ENCODE peak calls at places on chromosomes 2 and 18, in eight cellular contexts. O is epithelial cell of esophagus, C is natural killer cell, V is GM13976, P is pancreas, L is GM10248, B is psoas muscle, R is Peyer's patch. Y is an unnamed sample.

GRCh38 chr2:40103163-40103562 is 324.1 kb upstream of the THUMPD2 start:
- DNase-seq in R (no peak), L (no peak), V (no peak), P (no peak), B (no peak), C (no peak), O (peak; percentile 90), Y (no peak)

GRCh38 chr2:149164296-149164695 is 125.8 kb downstream of the LYPD6B start:
- DNase-seq in O (peak; percentile 81), L (no peak), V (no peak), R (no peak), C (no peak), P (no peak), B (no peak), Y (no peak)

GRCh38 chr2:157055660-157056199 is 201.8 kb upstream of the GALNT5 start:
- DNase-seq in L (no peak), B (no peak), C (no peak), P (no peak), R (no peak), V (no peak), O (peak; percentile 53), Y (no peak)

GRCh38 chr2:27212626-27213471 is 781 bp upstream of the SLC5A6 start:
- DNase-seq in V (no peak), B (no peak), R (no peak), L (no peak), P (no peak), O (peak; percentile 56), C (no peak), Y (peak; percentile 66)

GRCh38 chr2:241268306-241268705 is 47.2 kb downstream of the HDLBP start:
- DNase-seq in O (no peak), P (no peak), R (no peak), L (no peak), B (no peak), C (no peak), V (no peak), Y (no peak)

GRCh38 chr2:232927041-232927792 is 57.2 kb downstream of the SNORC start:
- DNase-seq in R (no peak), V (peak; percentile 52), P (no peak), L (peak; percentile 27), B (peak; percentile 27), C (no peak), O (no peak), Y (peak; percentile 34)

GRCh38 chr2:217919781-217920351 is 82.9 kb downstream of the TNS1 start:
- DNase-seq in C (no peak), V (no peak), B (peak; percentile 37), P (no peak), L (no peak), R (no peak), O (no peak), Y (no peak)

GRCh38 chr18:23529597-23529996 is 26.3 kb downstream of the RMC1 start:
- DNase-seq in B (no peak), C (no peak), V (no peak), O (peak; percentile 90), R (no peak), P (no peak), L (peak; percentile 35), Y (peak; percentile 32)

GRCh38 chr2:74740395-74741075 is 86.5 kb downstream of the SEMA4F start:
- DNase-seq in O (peak; percentile 100), P (no peak), C (no peak), V (no peak), L (no peak), R (peak; percentile 90), B (peak; percentile 57), Y (no peak)

GRCh38 chr2:201344663-201345366 is 12.3 kb downstream of the FLACC1 start:
- DNase-seq in V (no peak), O (peak; percentile 4), B (no peak), C (no peak), P (no peak), R (no peak), L (no peak), Y (peak; percentile 38)

GRCh38 chr2:239116456-239117246 is 268.8 kb downstream of the TWIST2 start:
- DNase-seq in O (peak; percentile 45), R (no peak), B (no peak), P (no peak), V (no peak), L (no peak), C (no peak), Y (no peak)

GRCh38 chr18:76255070-76255683 is 239.9 kb downstream of the ZNF516 start:
- DNase-seq in L (no peak), O (no peak), P (no peak), R (no peak), V (no peak), B (no peak), C (no peak), Y (no peak)

GRCh38 chr2:79782540-79782939 is 269.7 kb downstream of the CTNNA2 start:
- DNase-seq in O (no peak), L (no peak), R (no peak), V (no peak), P (no peak), B (no peak), C (no peak), Y (no peak)
- TF ChIP-seq CTCF in O (no peak), L (no peak), R (no peak), V (no peak), P (no peak), B (no peak), C (no peak), Y (no peak)

GRCh38 chr2:192357216-192357615 is 162.5 kb upstream of the TMEFF2 start:
- DNase-seq in C (no peak), B (no peak), V (no peak), R (no peak), O (peak; percentile 60), P (no peak), L (no peak), Y (no peak)

DNA sequence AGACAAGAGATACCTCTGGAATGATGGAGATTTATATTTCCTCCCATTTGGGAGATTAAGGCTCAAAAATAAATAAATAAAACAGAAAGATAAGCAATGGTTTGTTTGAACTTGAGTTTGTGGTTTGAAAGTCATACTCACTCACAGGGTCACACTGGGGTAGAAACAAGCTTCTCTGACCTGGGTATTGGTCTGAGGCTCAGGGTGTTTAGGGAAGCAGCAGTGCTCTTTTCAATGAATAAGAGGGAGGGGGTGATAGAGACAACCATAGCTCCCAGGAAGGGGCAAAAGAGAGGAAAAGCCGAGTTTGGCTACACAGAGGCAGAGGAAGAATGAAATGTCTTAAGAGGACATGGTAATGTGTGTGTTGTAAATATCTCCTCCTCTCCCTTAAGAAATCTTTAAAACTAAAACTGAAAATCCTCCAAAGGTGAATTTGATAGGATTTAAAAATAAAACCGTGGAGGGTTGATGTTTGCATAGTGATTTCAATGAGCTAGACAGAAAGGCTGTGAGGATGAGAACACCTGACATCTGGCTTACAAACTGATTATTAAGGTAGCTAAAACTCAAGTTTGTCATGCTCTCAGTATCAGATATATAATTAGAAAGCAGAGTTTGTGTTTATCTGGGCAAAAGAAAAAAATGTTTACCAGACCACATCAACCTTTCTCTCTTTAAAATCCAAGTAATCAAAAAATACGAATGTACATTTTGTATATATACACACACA is 159.9 kb upstream of the TMEFF2 start:
- DNase-seq in R (no peak), C (no peak), B (no peak), L (no peak), V (no peak), O (no peak), P (no peak), Y (no peak)
- TF ChIP-seq CTCF in R (no peak), C (no peak), B (no peak), L (no peak), V (no peak), O (no peak), P (no peak), Y (no peak)

DNA sequence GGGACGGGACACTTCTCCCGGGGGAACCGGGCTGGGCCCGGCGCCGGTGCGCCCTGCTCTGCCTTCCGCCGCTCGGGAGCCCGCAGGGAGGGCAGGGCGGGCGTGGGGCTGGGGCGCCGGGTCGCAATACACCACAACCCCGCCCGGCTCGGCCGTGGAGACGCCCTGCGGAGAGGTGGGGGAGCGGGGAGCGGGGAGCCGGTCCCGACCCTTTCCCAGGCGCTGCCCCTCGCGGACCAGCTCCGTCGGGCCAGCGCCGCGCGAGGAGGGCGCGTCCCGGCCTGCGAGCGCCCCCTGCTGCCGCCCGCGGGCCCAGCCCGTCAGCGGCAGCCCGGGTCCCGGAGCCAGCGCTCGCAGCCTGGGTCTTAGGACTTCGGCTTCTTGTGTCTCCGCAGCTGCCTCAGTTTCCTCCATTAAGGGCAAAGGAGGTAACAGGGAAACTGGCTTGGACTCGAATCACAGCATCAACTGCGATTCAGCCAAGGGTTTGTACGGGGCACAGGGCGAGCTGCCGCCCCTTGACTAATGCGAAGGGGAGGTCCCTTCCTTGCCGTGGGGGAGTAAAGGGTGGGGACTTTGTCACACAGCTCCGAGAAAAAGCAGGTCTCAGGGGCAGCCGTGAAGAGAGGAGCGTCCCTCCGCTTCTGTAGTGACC is 635 bp upstream of the ADRA2B start:
- DNase-seq in P (peak; percentile 34), C (peak; percentile 69), L (peak; percentile 92), V (peak; percentile 94), O (peak; percentile 47), B (peak; percentile 55), R (peak; percentile 70), Y (peak; percentile 95)
- TF ChIP-seq CTCF in P (peak; percentile 81), C (peak; percentile 97), L (peak; percentile 90), V (peak; percentile 87), O (peak; percentile 30), B (peak; percentile 87), R (peak; percentile 90), Y (peak; percentile 92)

GRCh38 chr18:26307161-26307773 is 81.0 kb downstream of the TAF4B start:
- DNase-seq in R (no peak), V (peak; percentile 55), L (peak; percentile 52), C (no peak), B (no peak), O (peak; percentile 72), P (no peak), Y (peak; percentile 53)
- TF ChIP-seq CTCF in R (peak; percentile 51), V (peak; percentile 43), L (peak; percentile 67), C (peak; percentile 17), B (peak; percentile 59), O (peak; percentile 83), P (peak; percentile 44), Y (peak; percentile 69)

Y was measured in GM13977.